ENCODE peak calls at places on chromosome 2, in six cellular contexts. M, R, I, S, W and E are unnamed samples.

GRCh38 chr2:85662899-85663683 is 4.9 kb downstream of the SFTPB start:
- DNase-seq in M (no peak), R (peak; percentile 90), I (peak; percentile 55), S (peak; percentile 97), W (peak; percentile 32), E (no peak)

GRCh38 chr2:27573452-27573851 is 9.4 kb upstream of the ZNF512 start:
- DNase-seq in M (no peak), R (no peak), I (no peak), S (peak; percentile 82), W (no peak), E (no peak)

GRCh38 chr2:200380833-200381542 is 74.5 kb downstream of the SPATS2L start:
- DNase-seq in M (no peak), R (peak; percentile 56), I (peak; percentile 72), S (peak; percentile 91), W (no peak), E (no peak)

GRCh38 chr2:174634130-174635014 is 36.8 kb upstream of the WIPF1 start:
- DNase-seq in M (no peak), R (peak; percentile 31), I (no peak), S (no peak), W (no peak), E (no peak)

GRCh38 chr2:126736133-126736874 is 80.3 kb downstream of the GYPC start:
- DNase-seq in M (no peak), R (no peak), I (no peak), S (no peak), W (no peak), E (no peak)

GRCh38 chr2:70738159-70738558 is 29.8 kb downstream of the ADD2 start:
- DNase-seq in M (no peak), R (no peak), I (peak; percentile 78), S (peak; percentile 15), W (no peak), E (no peak)

GRCh38 chr2:181678033-181678586 is 2.2 kb downstream of the NEUROD1 start:
- DNase-seq in M (peak; percentile 53), R (peak; percentile 55), I (peak; percentile 46), S (peak; percentile 79), W (no peak), E (no peak)

GRCh38 chr2:102294802-102295489 is 16.4 kb upstream of the IL1RL1 start:
- DNase-seq in M (no peak), R (peak; percentile 34), I (peak; percentile 91), S (peak; percentile 29), W (no peak), E (no peak)

GRCh38 chr2:177753682-177754475 is 318.7 kb downstream of the PDE11A start:
- DNase-seq in M (peak; percentile 58), R (peak; percentile 34), I (peak; percentile 50), S (peak; percentile 68), W (peak; percentile 41), E (no peak)

GRCh38 chr2:206876176-206876575 is 63.1 kb upstream of the CPO start:
- DNase-seq in M (no peak), R (no peak), I (no peak), S (no peak), W (peak; percentile 32), E (no peak)

GRCh38 chr2:239393401-239393940 is 7.3 kb downstream of the HDAC4 start:
- DNase-seq in M (peak; percentile 79), R (no peak), I (no peak), S (no peak), W (peak; percentile 47), E (no peak)
- H3K36me3 ChIP-seq in M (no peaks in the 10 kb centered on the region), R (no peaks in the 10 kb centered on the region), I (no peaks in the 10 kb centered on the region), S (no peaks in the 10 kb centered on the region), W (no peaks in the 10 kb centered on the region), E (no peaks in the 10 kb centered on the region)

DNA sequence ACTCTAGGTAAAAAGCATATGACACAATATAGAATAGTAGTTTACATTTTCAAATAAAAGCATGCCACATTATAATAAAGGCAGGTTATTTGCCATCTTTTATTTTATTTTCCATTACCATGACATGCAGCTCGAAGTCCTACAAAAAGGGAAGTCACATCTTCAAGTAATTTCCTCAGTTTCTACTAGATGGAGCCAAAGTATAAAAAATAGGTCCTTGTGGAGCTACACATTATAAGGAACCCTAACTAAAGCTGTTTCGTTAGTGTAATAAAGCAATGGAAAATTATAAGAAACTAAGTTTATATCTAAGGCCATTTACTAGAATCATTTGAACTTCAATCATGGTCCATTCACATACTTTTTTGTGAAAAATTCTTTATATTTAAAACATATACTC is 674.5 kb downstream of the KCNJ3 start:
- DNase-seq in M (no peak), R (peak; percentile 61), I (peak; percentile 51), S (peak; percentile 14), W (no peak), E (no peak)
- TF ChIP-seq CTCF in M (peak; percentile 25), R (peak; percentile 15), I (no peak), S (peak; percentile 21), W (peak; percentile 46), E (no peak)

GRCh38 chr2:98405301-98405700 is 39.4 kb upstream of the INPP4A start:
- DNase-seq in M (no peak), R (no peak), I (no peak), S (no peak), W (no peak), E (peak; percentile 56)
- H3K36me3 ChIP-seq in M (no peaks in the 10 kb centered on the region), R (no peaks in the 10 kb centered on the region), I (no peaks in the 10 kb centered on the region), S (no peaks in the 10 kb centered on the region), W (no peaks in the 10 kb centered on the region), E (no peaks in the 10 kb centered on the region)

GRCh38 chr2:229910832-229911412 is 10.9 kb downstream of the TRIP12 start:
- DNase-seq in M (no peak), R (peak; percentile 46), I (no peak), S (no peak), W (peak; percentile 42), E (no peak)
- TF ChIP-seq CTCF in M (peak; percentile 50), R (peak; percentile 15), I (peak; percentile 18), S (peak; percentile 49), W (peak; percentile 49), E (no peak)

GRCh38 chr2:28778392-28778791 is 26.8 kb downstream of the PPP1CB start:
- DNase-seq in M (no peak), R (no peak), I (no peak), S (no peak), W (no peak), E (no peak)
- H3K36me3 ChIP-seq in M (peaks cover 68% of the 10 kb centered on the region), R (peaks cover 10% of the 10 kb centered on the region), I (peaks cover 9% of the 10 kb centered on the region), S (peaks cover 10% of the 10 kb centered on the region), W (peaks cover 64% of the 10 kb centered on the region), E (peaks cover 63% of the 10 kb centered on the region)

DNA sequence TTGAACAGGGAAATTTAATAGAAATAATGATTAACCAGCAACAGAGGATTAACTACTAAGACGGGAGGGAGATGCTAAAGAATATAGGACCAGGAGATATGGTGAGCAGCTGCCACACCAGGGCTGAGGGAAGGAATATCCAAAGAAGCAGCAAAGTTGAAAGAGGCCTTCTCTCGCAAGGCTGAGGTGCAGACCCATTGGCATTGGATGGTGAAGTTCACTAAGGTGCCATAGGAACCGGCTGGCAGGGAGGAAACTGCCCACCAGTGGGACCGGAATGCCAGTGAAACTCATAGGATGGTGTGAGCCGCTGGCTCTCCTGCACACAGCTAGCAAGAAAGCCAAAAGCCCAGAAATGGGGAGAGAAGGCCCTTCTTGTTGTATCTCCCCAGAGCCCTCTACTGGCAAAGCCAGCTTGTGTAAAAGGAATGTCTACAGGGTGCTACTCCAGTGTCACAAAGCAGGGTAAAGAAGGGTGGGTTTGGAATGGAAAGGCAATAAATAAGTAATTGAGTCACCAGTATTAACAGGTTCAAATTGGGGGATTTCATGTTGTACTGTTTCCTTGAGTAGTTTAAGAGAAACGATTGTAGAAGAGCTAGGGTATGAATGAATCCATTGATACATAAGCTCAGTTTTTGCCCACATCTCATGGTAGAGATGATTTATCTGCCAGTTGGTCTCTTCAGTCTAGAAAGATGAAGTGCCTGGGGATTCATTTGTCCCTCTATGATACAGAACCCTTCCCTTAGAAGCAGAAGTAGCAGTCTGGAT is 36.0 kb downstream of the FARP2 start:
- DNase-seq in M (no peak), R (peak; percentile 31), I (peak; percentile 31), S (no peak), W (peak; percentile 17), E (no peak)
- TF ChIP-seq CTCF in M (peak; percentile 34), R (peak; percentile 44), I (peak; percentile 46), S (peak; percentile 48), W (peak; percentile 31), E (no peak)

GRCh38 chr2:97759727-97760407 is 46.5 kb downstream of the ZAP70 start:
- DNase-seq in M (no peak), R (no peak), I (no peak), S (no peak), W (no peak), E (peak; percentile 1)
- H3K36me3 ChIP-seq in M (peaks cover 97% of the 10 kb centered on the region), R (peaks cover 21% of the 10 kb centered on the region), I (peaks cover 22% of the 10 kb centered on the region), S (peaks cover 11% of the 10 kb centered on the region), W (peaks cover 71% of the 10 kb centered on the region), E (no peaks in the 10 kb centered on the region)

GRCh38 chr2:10817413-10817812 is 4.8 kb upstream of the PDIA6 start:
- DNase-seq in M (no peak), R (no peak), I (no peak), S (no peak), W (peak; percentile 58), E (no peak)

GRCh38 chr2:10814142-10814541 is 1.6 kb upstream of the PDIA6 start:
- DNase-seq in M (no peak), R (peak; percentile 17), I (no peak), S (no peak), W (no peak), E (no peak)

GRCh38 chr2:10812362-10813084 is at the start of gene PDIA6:
- DNase-seq in M (peak; percentile 99), R (peak; percentile 98), I (peak; percentile 83), S (peak; percentile 96), W (peak; percentile 100), E (no peak)

GRCh38 chr2:10813085-10813748 is 632 bp upstream of the PDIA6 start:
- DNase-seq in M (no peak), R (no peak), I (no peak), S (peak; percentile 50), W (no peak), E (no peak)

DNA sequence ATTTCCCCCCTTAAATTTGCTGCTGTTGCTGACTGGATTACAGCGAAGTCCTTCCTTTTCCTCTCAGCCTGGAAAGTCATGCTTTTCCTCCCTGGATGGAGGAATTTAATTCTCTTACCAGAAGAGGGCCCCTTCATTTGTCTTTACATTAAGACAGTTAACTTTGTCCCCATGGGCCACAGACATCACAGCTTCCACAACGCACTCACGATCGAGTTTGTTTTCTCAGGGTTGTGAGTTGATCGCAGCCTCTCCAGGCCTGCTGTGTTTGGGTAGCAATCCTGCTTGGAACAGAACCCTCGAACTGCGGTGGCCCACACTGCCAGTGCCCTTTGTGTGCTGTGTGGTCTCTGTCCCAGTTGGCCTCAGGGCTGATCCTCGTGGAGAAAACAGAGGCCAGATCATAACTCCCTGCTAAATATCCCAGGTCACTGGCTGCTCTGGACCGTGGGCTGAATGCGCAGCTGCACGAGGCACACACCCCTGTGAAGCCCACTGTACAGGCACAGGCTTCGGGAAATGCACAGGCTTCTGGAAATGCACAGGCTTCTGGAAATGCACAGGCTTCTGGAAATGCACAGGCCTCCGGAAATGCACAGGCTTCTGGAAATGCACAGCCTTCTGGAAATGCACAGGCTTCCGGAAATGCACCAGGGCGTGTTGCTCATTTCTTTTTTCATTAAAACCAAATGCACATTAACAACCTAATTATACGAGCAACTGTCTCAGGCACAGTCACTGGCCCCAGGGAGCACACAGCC is 2.2 kb upstream of the PDIA6 start:
- DNase-seq in M (no peak), R (peak; percentile 50), I (no peak), S (no peak), W (peak; percentile 73), E (no peak)
- TF ChIP-seq CTCF in M (peak; percentile 12), R (no peak), I (no peak), S (peak; percentile 13), W (peak; percentile 29), E (no peak)

GRCh38 chr2:54617409-54617808 is 106.1 kb upstream of the EML6 start:
- DNase-seq in M (no peak), R (no peak), I (no peak), S (no peak), W (no peak), E (no peak)
- H3K36me3 ChIP-seq in M (peaks cover 78% of the 10 kb centered on the region), R (peaks cover 35% of the 10 kb centered on the region), I (peaks cover 25% of the 10 kb centered on the region), S (peaks cover 23% of the 10 kb centered on the region), W (peaks cover 67% of the 10 kb centered on the region), E (no peaks in the 10 kb centered on the region)